ENCODE peak calls at places on chromosome 2, in four cellular contexts. T, X, U and D are unnamed samples.

GRCh38 chr2:152861349-152861942 is 143.0 kb downstream of the ARL6IP6 start:
- DNase-seq in T (no peak), X (peak; percentile 39), U (peak; percentile 1), D (no peak)

GRCh38 chr2:47089083-47089464 is 66.0 kb downstream of the STPG4 start:
- DNase-seq in T (no peak), X (no peak), U (peak; percentile 29), D (peak; percentile 45)

GRCh38 chr2:102724016-102724490 is 37.8 kb upstream of the TMEM182 start:
- DNase-seq in T (no peak), X (no peak), U (no peak), D (no peak)

GRCh38 chr2:239934571-239935171 is 90.5 kb downstream of the NDUFA10 start:
- DNase-seq in T (peak; percentile 77), X (peak; percentile 42), U (peak; percentile 44), D (peak; percentile 27)

GRCh38 chr2:8595428-8595805 is 86.4 kb upstream of the ID2 start:
- DNase-seq in T (no peak), X (no peak), U (no peak), D (no peak)

GRCh38 chr2:98769784-98770183 is 38.9 kb upstream of the MGAT4A start:
- DNase-seq in T (no peak), X (no peak), U (no peak), D (no peak)

GRCh38 chr2:37180006-37180639 is 8.3 kb downstream of the SULT6B1 start:
- DNase-seq in T (no peak), X (no peak), U (peak; percentile 41), D (no peak)

GRCh38 chr2:30398084-30398483 is 49.0 kb upstream of the LCLAT1 start:
- DNase-seq in T (no peak), X (no peak), U (no peak), D (no peak)

GRCh38 chr2:88831792-88832248 is 140.3 kb downstream of the RPIA start:
- DNase-seq in T (no peak), X (peak; percentile 55), U (peak; percentile 5), D (peak; percentile 31)

GRCh38 chr2:158575051-158575635 is 118.4 kb downstream of the PKP4 start:
- DNase-seq in T (no peak), X (no peak), U (no peak), D (no peak)

GRCh38 chr2:127704641-127705243 is 3.4 kb downstream of the SFT2D3 start:
- DNase-seq in T (peak; percentile 85), X (no peak), U (peak; percentile 18), D (no peak)

GRCh38 chr2:47905454-47906260 is 641 bp downstream of the FBXO11 start:
- DNase-seq in T (peak; percentile 79), X (peak; percentile 40), U (peak; percentile 67), D (peak; percentile 75)

GRCh38 chr2:17084882-17085281 is 419.2 kb upstream of the CYRIA start:
- DNase-seq in T (no peak), X (no peak), U (no peak), D (no peak)

GRCh38 chr2:168343586-168343985 is 96.2 kb upstream of the STK39 start:
- DNase-seq in T (no peak), X (no peak), U (peak; percentile 72), D (peak; percentile 49)